ENCODE peak calls at places on chromosomes 16 and 17, in nine cellular contexts. K is OCI-LY7, H is left lung, C is psoas muscle, M is heart right ventricle, A is Peyer's patch, X is neural progenitor cell, W is HCT116, N is keratinocyte. B is an unnamed sample.

GRCh38 chr16:81263470-81264200 is 25.1 kb downstream of the BCO1 start:
- DNase-seq in H (no peak), K (no peak), N (no peak), X (no peak), C (no peak), W (no peak), A (no peak), M (no peak), B (no peak)

GRCh38 chr16:87956169-87956770 is 5.0 kb downstream of the BANP start:
- DNase-seq in A (peak; percentile 84), W (no peak), M (no peak), H (no peak), C (no peak), K (peak; percentile 64), X (peak; percentile 65), N (no peak), B (peak; percentile 57)

GRCh38 chr16:86171329-86171728 is 272.4 kb downstream of the IRF8 start:
- DNase-seq in A (no peak), C (no peak), W (no peak), H (no peak), N (no peak), X (no peak), M (no peak), K (no peak), B (no peak)

GRCh38 chr17:68511671-68512246 is 471 bp upstream of the PRKAR1A start:
- DNase-seq in W (peak; percentile 80), M (peak; percentile 81), X (peak; percentile 92), C (peak; percentile 91), K (peak; percentile 88), H (peak; percentile 91), N (no peak), A (peak; percentile 89), B (peak; percentile 52)

GRCh38 chr16:82855471-82855870 is 228.7 kb downstream of the CDH13 start:
- DNase-seq in H (no peak), M (no peak), W (no peak), C (no peak), K (no peak), A (no peak), X (no peak), N (no peak), B (no peak)

GRCh38 chr17:29931253-29931932 is 1.4 kb upstream of the SSH2 start:
- DNase-seq in W (peak; percentile 82), M (peak; percentile 24), K (peak; percentile 99), N (no peak), X (peak; percentile 86), A (peak; percentile 90), H (no peak), C (peak; percentile 64), B (peak; percentile 51)

GRCh38 chr17:7239091-7240027 is at the start of gene PHF23:
- DNase-seq in W (peak; percentile 99), M (peak; percentile 99), A (peak; percentile 99), H (peak; percentile 100), X (peak; percentile 100), K (peak; percentile 99), N (peak; percentile 94), C (peak; percentile 100), B (peak; percentile 96)

GRCh38 chr16:24980077-24980793 is 34.9 kb downstream of the ARHGAP17 start:
- DNase-seq in M (no peak), H (no peak), A (no peak), X (no peak), K (peak; percentile 43), N (no peak), C (peak; percentile 79), W (no peak), B (no peak)

GRCh38 chr16:26335236-26335809 is 643.6 kb downstream of the HS3ST4 start:
- DNase-seq in X (no peak), N (no peak), C (no peak), W (no peak), A (no peak), K (no peak), H (no peak), M (no peak), B (no peak)

GRCh38 chr16:7200320-7200719 is 132.3 kb upstream of the RBFOX1 start:
- DNase-seq in X (no peak), W (no peak), C (no peak), A (no peak), H (no peak), M (no peak), K (no peak), N (no peak), B (no peak)
- H3K9me3 ChIP-seq in X (no peaks in the 10 kb centered on the region), W (peaks cover 31% of the 10 kb centered on the region), C (no peaks in the 10 kb centered on the region), A (no peaks in the 10 kb centered on the region), H (peaks cover 9% of the 10 kb centered on the region), M (no peaks in the 10 kb centered on the region), K (no peaks in the 10 kb centered on the region), N (no peaks in the 10 kb centered on the region), B (no peaks in the 10 kb centered on the region)

GRCh38 chr16:19238386-19238785 is 47.1 kb upstream of the CLEC19A start:
- DNase-seq in A (no peak), H (no peak), C (no peak), W (no peak), X (no peak), M (no peak), K (no peak), N (no peak), B (no peak)
- H3K9me3 ChIP-seq in A (no peaks in the 10 kb centered on the region), H (peaks cover 34% of the 10 kb centered on the region), C (peaks cover 10% of the 10 kb centered on the region), W (no peaks in the 10 kb centered on the region), X (peaks cover 9% of the 10 kb centered on the region), M (peaks cover 7% of the 10 kb centered on the region), K (peaks cover 23% of the 10 kb centered on the region), N (no peaks in the 10 kb centered on the region), B (no peaks in the 10 kb centered on the region)

GRCh38 chr17:70492368-70492767 is 323.0 kb downstream of the KCNJ2 start:
- DNase-seq in K (no peak), N (no peak), X (no peak), W (no peak), H (no peak), M (no peak), A (no peak), C (no peak), B (no peak)
- H3K9me3 ChIP-seq in K (no peaks in the 10 kb centered on the region), N (no peaks in the 10 kb centered on the region), X (no peaks in the 10 kb centered on the region), W (no peaks in the 10 kb centered on the region), H (no peaks in the 10 kb centered on the region), M (no peaks in the 10 kb centered on the region), A (no peaks in the 10 kb centered on the region), C (no peaks in the 10 kb centered on the region), B (no peaks in the 10 kb centered on the region)

GRCh38 chr16:3292604-3293003 is 9.3 kb downstream of the ZNF263 start:
- DNase-seq in M (no peak), K (no peak), X (no peak), H (no peak), N (no peak), C (no peak), W (no peak), A (no peak), B (no peak)
- H3K9me3 ChIP-seq in M (peaks cover 58% of the 10 kb centered on the region), K (no peaks in the 10 kb centered on the region), X (peaks cover 34% of the 10 kb centered on the region), H (peaks cover 98% of the 10 kb centered on the region), N (peaks cover 40% of the 10 kb centered on the region), C (peaks cover 95% of the 10 kb centered on the region), W (peaks cover 38% of the 10 kb centered on the region), A (no peaks in the 10 kb centered on the region), B (peaks cover 28% of the 10 kb centered on the region)

GRCh38 chr16:843771-844170 is 43.2 kb upstream of the GNG13 start:
- DNase-seq in W (no peak), K (no peak), M (peak; percentile 4), H (peak; percentile 66), X (no peak), N (no peak), C (peak; percentile 38), A (no peak), B (no peak)
- H3K9me3 ChIP-seq in W (no peaks in the 10 kb centered on the region), K (no peaks in the 10 kb centered on the region), M (no peaks in the 10 kb centered on the region), H (peaks cover 8% of the 10 kb centered on the region), X (no peaks in the 10 kb centered on the region), N (peaks cover 4% of the 10 kb centered on the region), C (no peaks in the 10 kb centered on the region), A (no peaks in the 10 kb centered on the region), B (no peaks in the 10 kb centered on the region)

DNA sequence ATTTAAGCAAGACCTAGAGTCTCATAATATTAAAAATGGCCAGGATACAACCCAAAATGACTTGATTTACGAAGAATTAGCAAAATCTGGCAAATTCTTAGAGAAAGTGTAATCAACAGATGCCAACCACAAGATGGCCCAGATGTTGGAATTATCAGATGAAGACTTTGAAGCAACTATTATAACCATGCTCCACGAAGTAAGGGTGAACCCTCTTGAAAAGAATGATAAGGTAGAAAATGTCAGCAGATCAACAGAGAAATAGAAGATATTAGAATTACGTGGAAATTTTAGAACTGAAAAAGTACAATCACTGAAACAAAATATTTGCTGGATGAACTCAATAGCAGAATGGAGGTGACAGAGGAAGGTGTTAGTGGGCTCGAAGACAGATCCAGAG is 50.1 kb upstream of the CLEC19A start:
- DNase-seq in W (no peak), A (no peak), M (no peak), C (no peak), H (no peak), K (no peak), X (no peak), N (no peak), B (no peak)
- H3K9me3 ChIP-seq in W (no peaks in the 10 kb centered on the region), A (no peaks in the 10 kb centered on the region), M (peaks cover 7% of the 10 kb centered on the region), C (peaks cover 10% of the 10 kb centered on the region), H (peaks cover 29% of the 10 kb centered on the region), K (peaks cover 22% of the 10 kb centered on the region), X (peaks cover 9% of the 10 kb centered on the region), N (no peaks in the 10 kb centered on the region), B (no peaks in the 10 kb centered on the region)